ENCODE peak calls at places on chromosomes 1 and 21, in eight cellular contexts. One of them, this sample, is unnamed.

GRCh38 chr1:38038836-38039235 is 7.8 kb downstream of the POU3F1 start:
- DNase-seq in left ventricle myocardium inferior: no peak
- DNase-seq in K562: no peak
- DNase-seq in naive thymus-derived CD4-positive, alpha-beta T cell: no peak
- DNase-seq in colonic mucosa: no peak
- DNase-seq in suprapubic skin: no peak
- DNase-seq in CD8-positive, alpha-beta memory T cell: no peak
- DNase-seq in adipocyte: peak; percentile 31
- DNase-seq in this sample: no peak

GRCh38 chr1:220565670-220566069 is 37.7 kb downstream of the MARK1 start:
- DNase-seq in suprapubic skin: no peak
- DNase-seq in left ventricle myocardium inferior: no peak
- DNase-seq in CD8-positive, alpha-beta memory T cell: no peak
- DNase-seq in naive thymus-derived CD4-positive, alpha-beta T cell: no peak
- DNase-seq in colonic mucosa: no peak
- DNase-seq in adipocyte: no peak
- DNase-seq in K562: no peak
- DNase-seq in this sample: no peak

GRCh38 chr1:240092301-240093119 is 827 bp downstream of the FMN2 start:
- DNase-seq in K562: no peak
- DNase-seq in naive thymus-derived CD4-positive, alpha-beta T cell: no peak
- DNase-seq in colonic mucosa: peak; percentile 23
- DNase-seq in adipocyte: peak; percentile 81
- DNase-seq in suprapubic skin: no peak
- DNase-seq in left ventricle myocardium inferior: no peak
- DNase-seq in CD8-positive, alpha-beta memory T cell: no peak
- DNase-seq in this sample: no peak

GRCh38 chr21:43794857-43795256 is 5.5 kb downstream of the RRP1 start:
- DNase-seq in adipocyte: no peak
- DNase-seq in left ventricle myocardium inferior: no peak
- DNase-seq in CD8-positive, alpha-beta memory T cell: no peak
- DNase-seq in K562: no peak
- DNase-seq in colonic mucosa: no peak
- DNase-seq in naive thymus-derived CD4-positive, alpha-beta T cell: no peak
- DNase-seq in suprapubic skin: no peak
- DNase-seq in this sample: no peak

GRCh38 chr1:235278233-235278914 is 49.6 kb downstream of the ARID4B start:
- DNase-seq in K562: no peak
- DNase-seq in suprapubic skin: no peak
- DNase-seq in naive thymus-derived CD4-positive, alpha-beta T cell: no peak
- DNase-seq in colonic mucosa: no peak
- DNase-seq in CD8-positive, alpha-beta memory T cell: no peak
- DNase-seq in left ventricle myocardium inferior: no peak
- DNase-seq in adipocyte: no peak
- DNase-seq in this sample: no peak

GRCh38 chr1:237794071-237794470 is 96.7 kb downstream of the ZP4 start:
- DNase-seq in left ventricle myocardium inferior: no peak
- DNase-seq in adipocyte: no peak
- DNase-seq in naive thymus-derived CD4-positive, alpha-beta T cell: no peak
- DNase-seq in suprapubic skin: no peak
- DNase-seq in K562: no peak
- DNase-seq in CD8-positive, alpha-beta memory T cell: no peak
- DNase-seq in colonic mucosa: no peak
- DNase-seq in this sample: no peak

GRCh38 chr21:36150192-36150711 is 6.4 kb upstream of the DOP1B start:
- DNase-seq in adipocyte: peak; percentile 23
- DNase-seq in K562: no peak
- DNase-seq in CD8-positive, alpha-beta memory T cell: no peak
- DNase-seq in colonic mucosa: no peak
- DNase-seq in naive thymus-derived CD4-positive, alpha-beta T cell: no peak
- DNase-seq in suprapubic skin: no peak
- DNase-seq in left ventricle myocardium inferior: peak; percentile 38
- DNase-seq in this sample: no peak

GRCh38 chr1:22729921-22730320 is 19.3 kb downstream of the EPHB2 start:
- DNase-seq in adipocyte: no peak
- DNase-seq in CD8-positive, alpha-beta memory T cell: no peak
- DNase-seq in K562: no peak
- DNase-seq in naive thymus-derived CD4-positive, alpha-beta T cell: no peak
- DNase-seq in suprapubic skin: no peak
- DNase-seq in colonic mucosa: no peak
- DNase-seq in left ventricle myocardium inferior: no peak
- DNase-seq in this sample: no peak

GRCh38 chr1:12019858-12020509 is 686 bp downstream of the MIIP start:
- DNase-seq in left ventricle myocardium inferior: peak; percentile 22
- DNase-seq in adipocyte: peak; percentile 20
- DNase-seq in naive thymus-derived CD4-positive, alpha-beta T cell: no peak
- DNase-seq in CD8-positive, alpha-beta memory T cell: no peak
- DNase-seq in K562: peak; percentile 69
- DNase-seq in suprapubic skin: no peak
- DNase-seq in colonic mucosa: peak; percentile 34
- DNase-seq in this sample: no peak

GRCh38 chr21:15005391-15005790 is 59.4 kb downstream of the NRIP1 start:
- DNase-seq in CD8-positive, alpha-beta memory T cell: no peak
- DNase-seq in suprapubic skin: no peak
- DNase-seq in K562: no peak
- DNase-seq in colonic mucosa: no peak
- DNase-seq in left ventricle myocardium inferior: no peak
- DNase-seq in adipocyte: peak; percentile 47
- DNase-seq in naive thymus-derived CD4-positive, alpha-beta T cell: peak; percentile 61
- DNase-seq in this sample: peak; percentile 75

GRCh38 chr1:163544441-163544840 is 222.7 kb downstream of the NUF2 start:
- DNase-seq in K562: no peak
- DNase-seq in colonic mucosa: no peak
- DNase-seq in CD8-positive, alpha-beta memory T cell: no peak
- DNase-seq in left ventricle myocardium inferior: no peak
- DNase-seq in naive thymus-derived CD4-positive, alpha-beta T cell: no peak
- DNase-seq in suprapubic skin: no peak
- DNase-seq in adipocyte: no peak
- DNase-seq in this sample: no peak

GRCh38 chr1:246020231-246020954 is 486.7 kb downstream of the SMYD3 start:
- DNase-seq in left ventricle myocardium inferior: no peak
- DNase-seq in suprapubic skin: no peak
- DNase-seq in naive thymus-derived CD4-positive, alpha-beta T cell: no peak
- DNase-seq in K562: no peak
- DNase-seq in adipocyte: peak; percentile 9
- DNase-seq in CD8-positive, alpha-beta memory T cell: no peak
- DNase-seq in colonic mucosa: no peak
- DNase-seq in this sample: no peak

GRCh38 chr1:150009604-150010387 is 730 bp downstream of the OTUD7B start:
- DNase-seq in CD8-positive, alpha-beta memory T cell: peak; percentile 45
- DNase-seq in adipocyte: peak; percentile 91
- DNase-seq in K562: peak; percentile 30
- DNase-seq in left ventricle myocardium inferior: peak; percentile 21
- DNase-seq in naive thymus-derived CD4-positive, alpha-beta T cell: peak; percentile 36
- DNase-seq in suprapubic skin: no peak
- DNase-seq in colonic mucosa: peak; percentile 60
- DNase-seq in this sample: peak; percentile 38

GRCh38 chr1:20732071-20732587 is 374 bp downstream of the SH2D5 start:
- DNase-seq in suprapubic skin: no peak
- DNase-seq in left ventricle myocardium inferior: peak; percentile 52
- DNase-seq in K562: no peak
- DNase-seq in CD8-positive, alpha-beta memory T cell: peak; percentile 71
- DNase-seq in colonic mucosa: peak; percentile 44
- DNase-seq in adipocyte: peak; percentile 78
- DNase-seq in naive thymus-derived CD4-positive, alpha-beta T cell: peak; percentile 46
- DNase-seq in this sample: peak; percentile 67

GRCh38 chr1:6597777-6598131 is 4.9 kb downstream of the KLHL21 start:
- DNase-seq in left ventricle myocardium inferior: no peak
- DNase-seq in K562: no peak
- DNase-seq in suprapubic skin: no peak
- DNase-seq in colonic mucosa: no peak
- DNase-seq in CD8-positive, alpha-beta memory T cell: no peak
- DNase-seq in naive thymus-derived CD4-positive, alpha-beta T cell: no peak
- DNase-seq in adipocyte: no peak
- DNase-seq in this sample: no peak

GRCh38 chr1:201295346-201295745 is 12.0 kb downstream of the PKP1 start:
- DNase-seq in colonic mucosa: no peak
- DNase-seq in adipocyte: peak; percentile 49
- DNase-seq in left ventricle myocardium inferior: no peak
- DNase-seq in CD8-positive, alpha-beta memory T cell: no peak
- DNase-seq in naive thymus-derived CD4-positive, alpha-beta T cell: no peak
- DNase-seq in suprapubic skin: no peak
- DNase-seq in K562: no peak
- DNase-seq in this sample: no peak

GRCh38 chr1:185598326-185598725 is 135.9 kb upstream of the HMCN1 start:
- DNase-seq in suprapubic skin: no peak
- DNase-seq in K562: no peak
- DNase-seq in CD8-positive, alpha-beta memory T cell: no peak
- DNase-seq in colonic mucosa: no peak
- DNase-seq in adipocyte: no peak
- DNase-seq in left ventricle myocardium inferior: no peak
- DNase-seq in naive thymus-derived CD4-positive, alpha-beta T cell: no peak
- DNase-seq in this sample: no peak

GRCh38 chr1:205663286-205663994 is 16.9 kb downstream of the SLC45A3 start:
- DNase-seq in adipocyte: no peak
- DNase-seq in colonic mucosa: no peak
- DNase-seq in suprapubic skin: no peak
- DNase-seq in K562: no peak
- DNase-seq in CD8-positive, alpha-beta memory T cell: no peak
- DNase-seq in left ventricle myocardium inferior: no peak
- DNase-seq in naive thymus-derived CD4-positive, alpha-beta T cell: no peak
- DNase-seq in this sample: no peak

GRCh38 chr1:171948491-171948890 is 107.2 kb downstream of the DNM3 start:
- DNase-seq in suprapubic skin: no peak
- DNase-seq in CD8-positive, alpha-beta memory T cell: no peak
- DNase-seq in colonic mucosa: no peak
- DNase-seq in left ventricle myocardium inferior: no peak
- DNase-seq in adipocyte: peak; percentile 12
- DNase-seq in naive thymus-derived CD4-positive, alpha-beta T cell: no peak
- DNase-seq in K562: no peak
- DNase-seq in this sample: no peak

GRCh38 chr1:226863446-226863845 is 7.0 kb upstream of the PSEN2 start:
- DNase-seq in left ventricle myocardium inferior: no peak
- DNase-seq in colonic mucosa: no peak
- DNase-seq in K562: no peak
- DNase-seq in CD8-positive, alpha-beta memory T cell: no peak
- DNase-seq in naive thymus-derived CD4-positive, alpha-beta T cell: no peak
- DNase-seq in adipocyte: peak; percentile 34
- DNase-seq in suprapubic skin: no peak
- DNase-seq in this sample: peak; percentile 39

GRCh38 chr1:15425961-15426360 is 12.3 kb upstream of the CTRC start:
- DNase-seq in adipocyte: no peak
- DNase-seq in left ventricle myocardium inferior: no peak
- DNase-seq in naive thymus-derived CD4-positive, alpha-beta T cell: no peak
- DNase-seq in suprapubic skin: no peak
- DNase-seq in K562: no peak
- DNase-seq in CD8-positive, alpha-beta memory T cell: no peak
- DNase-seq in colonic mucosa: no peak
- DNase-seq in this sample: no peak

GRCh38 chr1:157181790-157182189 is 43.6 kb upstream of the ETV3 start:
- DNase-seq in suprapubic skin: no peak
- DNase-seq in adipocyte: no peak
- DNase-seq in left ventricle myocardium inferior: no peak
- DNase-seq in naive thymus-derived CD4-positive, alpha-beta T cell: no peak
- DNase-seq in colonic mucosa: no peak
- DNase-seq in K562: no peak
- DNase-seq in CD8-positive, alpha-beta memory T cell: no peak
- DNase-seq in this sample: no peak

GRCh38 chr1:203199481-203200058 is 13.1 kb upstream of the CHI3L1 start:
- DNase-seq in left ventricle myocardium inferior: no peak
- DNase-seq in CD8-positive, alpha-beta memory T cell: no peak
- DNase-seq in naive thymus-derived CD4-positive, alpha-beta T cell: no peak
- DNase-seq in suprapubic skin: no peak
- DNase-seq in K562: no peak
- DNase-seq in adipocyte: no peak
- DNase-seq in colonic mucosa: no peak
- DNase-seq in this sample: no peak

DNA sequence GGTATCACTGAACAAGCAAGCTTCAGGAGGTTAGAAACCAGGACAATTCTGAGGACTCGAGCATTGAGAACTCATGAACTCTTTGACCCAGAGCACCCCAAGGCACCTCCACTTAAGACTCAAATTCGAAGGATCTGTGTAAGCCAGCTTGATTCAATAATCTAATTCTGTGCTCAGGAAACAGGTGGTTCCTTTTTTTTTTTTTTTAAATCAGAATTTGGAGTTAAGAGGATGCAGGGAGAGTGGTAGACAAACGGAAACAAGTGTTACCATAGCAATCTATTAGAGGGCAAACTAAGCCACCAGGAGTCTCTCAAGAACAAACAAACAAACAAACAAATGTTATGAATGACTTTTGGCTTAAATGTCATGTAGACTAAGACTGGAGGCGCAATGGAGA is 53.8 kb upstream of the DPH5 start:
- DNase-seq in colonic mucosa: no peak
- DNase-seq in left ventricle myocardium inferior: no peak
- DNase-seq in naive thymus-derived CD4-positive, alpha-beta T cell: no peak
- DNase-seq in suprapubic skin: no peak
- DNase-seq in adipocyte: no peak
- DNase-seq in CD8-positive, alpha-beta memory T cell: no peak
- DNase-seq in K562: no peak
- DNase-seq in this sample: no peak
- H3K4me3 ChIP-seq in colonic mucosa: no peak overlapping the region
- H3K4me3 ChIP-seq in left ventricle myocardium inferior: no peak overlapping the region
- H3K4me3 ChIP-seq in naive thymus-derived CD4-positive, alpha-beta T cell: no peak overlapping the region
- H3K4me3 ChIP-seq in suprapubic skin: no peak overlapping the region
- H3K4me3 ChIP-seq in adipocyte: no peak overlapping the region
- H3K4me3 ChIP-seq in CD8-positive, alpha-beta memory T cell: no peak overlapping the region
- H3K4me3 ChIP-seq in K562: no peak overlapping the region
- H3K4me3 ChIP-seq in this sample: no peak overlapping the region

DNA sequence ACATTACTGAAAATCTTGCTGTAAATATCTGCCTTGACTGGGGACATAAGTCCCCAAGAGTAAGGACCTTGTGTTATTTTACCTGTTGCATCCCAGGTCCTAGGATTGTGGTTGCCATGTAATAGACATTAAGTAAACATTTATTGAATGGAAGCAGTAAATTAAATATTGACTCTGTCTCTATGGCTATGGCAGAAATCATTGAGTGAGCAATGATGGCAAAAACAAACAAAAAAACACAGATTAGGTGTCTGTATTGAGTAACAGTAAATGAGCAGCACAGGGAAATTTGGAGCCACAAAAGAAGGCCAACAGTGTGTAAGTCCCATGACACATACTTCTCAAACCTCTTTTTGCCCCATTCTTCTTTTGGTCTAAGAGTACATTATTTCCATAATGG is 240.4 kb downstream of the NFIA start:
- DNase-seq in colonic mucosa: no peak
- DNase-seq in CD8-positive, alpha-beta memory T cell: no peak
- DNase-seq in naive thymus-derived CD4-positive, alpha-beta T cell: no peak
- DNase-seq in suprapubic skin: no peak
- DNase-seq in left ventricle myocardium inferior: no peak
- DNase-seq in adipocyte: no peak
- DNase-seq in K562: no peak
- DNase-seq in this sample: no peak
- H3K4me1 ChIP-seq in colonic mucosa: no peaks in the 10 kb centered on the region
- H3K4me1 ChIP-seq in CD8-positive, alpha-beta memory T cell: no peaks in the 10 kb centered on the region
- H3K4me1 ChIP-seq in naive thymus-derived CD4-positive, alpha-beta T cell: no peaks in the 10 kb centered on the region
- H3K4me1 ChIP-seq in suprapubic skin: peaks cover 73% of the 10 kb centered on the region
- H3K4me1 ChIP-seq in left ventricle myocardium inferior: peaks cover 61% of the 10 kb centered on the region
- H3K4me1 ChIP-seq in adipocyte: peaks cover 41% of the 10 kb centered on the region
- H3K4me1 ChIP-seq in K562: peaks cover 20% of the 10 kb centered on the region
- H3K4me1 ChIP-seq in this sample: peaks cover 20% of the 10 kb centered on the region

GRCh38 chr1:27010226-27010994 is 2.2 kb downstream of the TENT5B start:
- DNase-seq in colonic mucosa: no peak
- DNase-seq in K562: no peak
- DNase-seq in left ventricle myocardium inferior: no peak
- DNase-seq in suprapubic skin: no peak
- DNase-seq in CD8-positive, alpha-beta memory T cell: no peak
- DNase-seq in naive thymus-derived CD4-positive, alpha-beta T cell: no peak
- DNase-seq in adipocyte: peak; percentile 9
- DNase-seq in this sample: no peak
- H3K4me3 ChIP-seq in colonic mucosa: no peak overlapping the region
- H3K4me3 ChIP-seq in K562: no peak overlapping the region
- H3K4me3 ChIP-seq in left ventricle myocardium inferior: peak overlapping the region; percentile 75
- H3K4me3 ChIP-seq in suprapubic skin: peak overlapping the region; percentile 68
- H3K4me3 ChIP-seq in CD8-positive, alpha-beta memory T cell: no peak overlapping the region
- H3K4me3 ChIP-seq in naive thymus-derived CD4-positive, alpha-beta T cell: no peak overlapping the region
- H3K4me3 ChIP-seq in adipocyte: no peak overlapping the region
- H3K4me3 ChIP-seq in this sample: no peak overlapping the region

GRCh38 chr1:62228883-62229187 is 34.2 kb downstream of the L1TD1 start:
- DNase-seq in CD8-positive, alpha-beta memory T cell: no peak
- DNase-seq in adipocyte: no peak
- DNase-seq in naive thymus-derived CD4-positive, alpha-beta T cell: no peak
- DNase-seq in suprapubic skin: no peak
- DNase-seq in colonic mucosa: no peak
- DNase-seq in left ventricle myocardium inferior: no peak
- DNase-seq in K562: no peak
- DNase-seq in this sample: no peak
- H3K4me1 ChIP-seq in CD8-positive, alpha-beta memory T cell: no peaks in the 10 kb centered on the region
- H3K4me1 ChIP-seq in adipocyte: peaks cover 5% of the 10 kb centered on the region
- H3K4me1 ChIP-seq in naive thymus-derived CD4-positive, alpha-beta T cell: no peaks in the 10 kb centered on the region
- H3K4me1 ChIP-seq in suprapubic skin: no peaks in the 10 kb centered on the region
- H3K4me1 ChIP-seq in colonic mucosa: no peaks in the 10 kb centered on the region
- H3K4me1 ChIP-seq in left ventricle myocardium inferior: no peaks in the 10 kb centered on the region
- H3K4me1 ChIP-seq in K562: no peaks in the 10 kb centered on the region
- H3K4me1 ChIP-seq in this sample: no peaks in the 10 kb centered on the region